ENCODE peak calls at places on chromosome 11, in eight cellular contexts. Z is H1, S is SK-N-SH, F is transverse colon, V is HCT116, G is upper lobe of left lung, O is stomach, P is breast epithelium. J is an unnamed sample. For H3K9me3, the result is how much of the 10 kb centered on the place peaks cover.

GRCh38 chr11:1139441-1140066 is 18.2 kb upstream of the MUC5AC start:
- DNase-seq in Z (no peak), S (no peak), F (peak), V (no peak), G (no peak), O (no peak), P (no peak), J (peak)

GRCh38 chr11:117734596-117734995 is 62.4 kb downstream of the DSCAML1 start:
- DNase-seq in Z (no peak), S (peak), F (no peak), V (no peak), G (no peak), O (no peak), P (no peak), J (peak)

GRCh38 chr11:1531961-1532586 is 40.0 kb downstream of the DUSP8 start:
- DNase-seq in Z (no peak), S (no peak), F (no peak), V (no peak), G (no peak), O (no peak), P (no peak), J (no peak)

GRCh38 chr11:83257638-83258229 is 28.4 kb downstream of the CCDC90B start:
- DNase-seq in Z (no peak), S (no peak), F (no peak), V (no peak), G (no peak), O (no peak), P (no peak), J (no peak)

GRCh38 chr11:106996691-106997090 is 21.6 kb downstream of the GUCY1A2 start:
- DNase-seq in Z (no peak), S (no peak), F (no peak), V (no peak), G (no peak), O (no peak), P (no peak), J (no peak)

GRCh38 chr11:75337195-75337654 is 14.2 kb downstream of the ARRB1 start:
- DNase-seq in Z (no peak), S (no peak), F (no peak), V (no peak), G (peak), O (no peak), P (no peak), J (no peak)

GRCh38 chr11:33659370-33660139 is 41.1 kb downstream of the C11orf91 start:
- DNase-seq in Z (no peak), S (no peak), F (no peak), V (no peak), G (no peak), O (no peak), P (no peak), J (no peak)

GRCh38 chr11:22703040-22703439 is 36.6 kb downstream of the GAS2 start:
- DNase-seq in Z (no peak), S (no peak), F (no peak), V (peak), G (no peak), O (no peak), P (no peak), J (no peak)

GRCh38 chr11:71286701-71287643 is 34.6 kb upstream of the SHANK2 start:
- DNase-seq in Z (no peak), S (peak), F (peak), V (no peak), G (peak), O (peak), P (peak), J (no peak)

GRCh38 chr11:27209562-27210005 is 153.4 kb downstream of the CCDC34 start:
- DNase-seq in Z (no peak), S (no peak), F (no peak), V (peak), G (no peak), O (no peak), P (no peak), J (no peak)

GRCh38 chr11:118224512-118225180 is at the start of gene JAML:
- DNase-seq in Z (no peak), S (no peak), F (peak), V (no peak), G (no peak), O (peak), P (no peak), J (no peak)

GRCh38 chr11:13720940-13721339 is 52.5 kb downstream of the FAR1 start:
- DNase-seq in Z (no peak), S (no peak), F (no peak), V (no peak), G (no peak), O (no peak), P (no peak), J (no peak)

GRCh38 chr11:111978028-111978771 is 41.1 kb downstream of the DIXDC1 start:
- DNase-seq in Z (peak), S (peak), F (peak), V (no peak), G (peak), O (no peak), P (peak), J (no peak)

GRCh38 chr11:7689239-7689638 is 15.9 kb upstream of the CYB5R2 start:
- DNase-seq in Z (no peak), S (no peak), F (no peak), V (no peak), G (no peak), O (no peak), P (no peak), J (no peak)

GRCh38 chr11:1744879-1745700 is 5.3 kb downstream of the IFITM10 start:
- DNase-seq in Z (no peak), S (peak), F (no peak), V (no peak), G (no peak), O (no peak), P (no peak), J (peak)

GRCh38 chr11:8011981-8012444 is 24.9 kb downstream of the EIF3F start:
- DNase-seq in Z (no peak), S (no peak), F (no peak), V (no peak), G (no peak), O (no peak), P (no peak), J (no peak)

GRCh38 chr11:123519055-123519796 is 89.2 kb downstream of the GRAMD1B start:
- DNase-seq in Z (peak), S (peak), F (no peak), V (peak), G (peak), O (no peak), P (no peak), J (no peak)

GRCh38 chr11:48063424-48063978 is 83.1 kb downstream of the PTPRJ start:
- DNase-seq in Z (no peak), S (no peak), F (no peak), V (peak), G (no peak), O (no peak), P (no peak), J (no peak)

GRCh38 chr11:125167292-125167953 is 2.9 kb downstream of the PKNOX2 start:
- DNase-seq in Z (peak), S (no peak), F (no peak), V (no peak), G (no peak), O (no peak), P (no peak), J (peak)

GRCh38 chr11:12640926-12641849 is 33.0 kb upstream of the TEAD1 start:
- DNase-seq in Z (no peak), S (no peak), F (no peak), V (no peak), G (no peak), O (no peak), P (no peak), J (no peak)

GRCh38 chr11:10529279-10529678 is 11.7 kb downstream of the RNF141 start:
- DNase-seq in Z (no peak), S (no peak), F (no peak), V (no peak), G (no peak), O (no peak), P (no peak), J (no peak)

GRCh38 chr11:5500391-5500790 is 9.4 kb downstream of the UBQLN3 start:
- DNase-seq in Z (no peak), S (no peak), F (no peak), V (no peak), G (no peak), O (no peak), P (no peak), J (no peak)

GRCh38 chr11:45885274-45885920 is at the start of gene MAPK8IP1:
- DNase-seq in Z (peak), S (peak), F (peak), V (no peak), G (peak), O (peak), P (no peak), J (peak)

GRCh38 chr11:61071208-61071681 is 31.0 kb upstream of the CD5 start:
- DNase-seq in Z (no peak), S (no peak), F (peak), V (no peak), G (no peak), O (no peak), P (no peak), J (peak)

GRCh38 chr11:63944987-63945386 is 6.2 kb downstream of the NAA40 start:
- DNase-seq in Z (no peak), S (peak), F (peak), V (no peak), G (no peak), O (no peak), P (no peak), J (no peak)

GRCh38 chr11:108819957-108820356 is 155.1 kb downstream of the DDX10 start:
- DNase-seq in Z (no peak), S (no peak), F (no peak), V (no peak), G (no peak), O (no peak), P (no peak), J (no peak)

GRCh38 chr11:18669211-18669593 is 29.4 kb upstream of the TMEM86A start:
- DNase-seq in Z (no peak), S (no peak), F (no peak), V (peak), G (no peak), O (no peak), P (no peak), J (no peak)

GRCh38 chr11:84384637-84385227 is 1098.6 kb upstream of the CCDC90B start:
- DNase-seq in Z (peak), S (peak), F (peak), V (no peak), G (peak), O (peak), P (peak), J (no peak)

GRCh38 chr11:16857186-16857585 is 118.7 kb downstream of the C11orf58 start:
- DNase-seq in Z (no peak), S (no peak), F (no peak), V (no peak), G (no peak), O (no peak), P (no peak), J (no peak)

GRCh38 chr11:18105086-18105801 is 638 bp downstream of the SAAL1 start:
- DNase-seq in Z (no peak), S (no peak), F (no peak), V (no peak), G (no peak), O (no peak), P (no peak), J (no peak)

GRCh38 chr11:64028398-64029115 is 7.2 kb upstream of the FLRT1 start:
- DNase-seq in Z (peak), S (peak), F (no peak), V (no peak), G (no peak), O (no peak), P (no peak), J (no peak)

GRCh38 chr11:8282621-8283509 is 19.2 kb upstream of the LMO1 start:
- DNase-seq in Z (peak), S (peak), F (no peak), V (no peak), G (peak), O (no peak), P (no peak), J (peak)

GRCh38 chr11:19913236-19913892 is 200.7 kb downstream of the NAV2 start:
- DNase-seq in Z (no peak), S (no peak), F (no peak), V (no peak), G (no peak), O (no peak), P (no peak), J (no peak)

DNA sequence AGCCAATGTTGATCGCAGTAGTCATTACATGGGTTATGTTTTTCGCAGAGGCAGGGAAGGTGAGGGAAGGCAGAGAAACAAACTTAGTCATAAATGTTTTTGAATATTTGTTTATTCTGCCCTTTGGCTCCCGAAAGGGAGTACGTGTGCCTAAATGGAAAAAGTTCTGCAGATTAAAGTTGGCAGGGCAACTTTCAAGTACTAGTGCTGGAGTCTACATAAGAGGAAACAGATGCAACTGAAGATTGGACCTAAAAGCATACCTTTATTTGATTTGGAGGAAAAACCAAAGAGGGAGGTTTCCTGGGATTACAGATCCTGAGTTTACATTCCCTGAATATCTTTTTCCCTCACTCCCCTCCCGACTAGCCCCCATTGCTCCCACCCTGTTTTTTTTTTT is 5.7 kb downstream of the HSD17B12 start:
- DNase-seq in Z (no peak), S (no peak), F (no peak), V (no peak), G (no peak), O (no peak), P (no peak), J (no peak)
- TF ChIP-seq POLR2AphosphoS5 in Z (no peak), S (no peak), F (no peak), V (no peak), G (no peak), O (no peak), P (no peak), J (peak)

GRCh38 chr11:28833670-28834069 is 725.5 kb downstream of the METTL15 start:
- DNase-seq in Z (no peak), S (no peak), F (no peak), V (no peak), G (no peak), O (no peak), P (no peak), J (no peak)
- H3K9me3 ChIP-seq in Z (under half), S (under half), F (under half), V (under half), G (under half), O (under half), P (under half), J (under half)

GRCh38 chr11:121292503-121293275 is at the start of gene SC5D:
- DNase-seq in Z (peak), S (peak), F (peak), V (peak), G (peak), O (peak), P (peak), J (peak)
- TF ChIP-seq POLR2AphosphoS5 in Z (peak), S (peak), F (peak), V (peak), G (no peak), O (peak), P (no peak), J (peak)

DNA sequence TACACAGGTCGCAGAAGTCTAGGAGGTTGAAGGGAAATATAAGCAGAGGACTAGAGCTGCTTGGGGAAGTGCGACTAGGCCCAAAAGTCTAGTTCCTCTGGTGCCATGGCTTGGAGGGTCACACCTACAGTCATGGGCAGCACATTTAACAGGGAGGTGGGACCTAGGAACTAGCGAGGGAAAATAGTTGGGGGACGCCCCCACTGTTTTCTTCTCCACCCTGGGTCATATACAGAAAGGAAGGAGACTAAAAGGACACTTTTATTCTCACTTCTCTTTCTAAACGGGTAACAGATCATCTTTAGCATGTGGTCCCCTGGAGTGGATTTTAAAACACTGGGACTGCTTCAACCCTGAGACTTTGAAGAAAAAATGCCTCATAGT is 16.6 kb downstream of the APIP start:
- DNase-seq in Z (no peak), S (no peak), F (no peak), V (no peak), G (no peak), O (no peak), P (no peak), J (no peak)
- H3K9me3 ChIP-seq in Z (under half), S (under half), F (under half), V (under half), G (under half), O (under half), P (under half), J (half or more)

J was measured in spleen.